ENCODE peak calls at places on chromosomes 4 and X, in seven cellular contexts. S, W, J, V, F, Q and Z are unnamed samples.

GRCh38 chr4:1002631-1003251 is 8.7 kb upstream of the FGFRL1 start:
- DNase-seq in S (no peak), V (no peak), Q (no peak), W (no peak), F (no peak), J (no peak), Z (no peak)

GRCh38 chrX:149860445-149860844 is 20.5 kb upstream of the MAGEA8 start:
- DNase-seq in W (no peak), F (no peak), V (no peak), Q (no peak), J (no peak), S (no peak), Z (no peak)

GRCh38 chr4:41428205-41428940 is 109.6 kb upstream of the LIMCH1 start:
- DNase-seq in W (peak; percentile 50), J (no peak), V (no peak), Q (no peak), S (no peak), F (no peak), Z (no peak)

GRCh38 chr4:156983366-156983765 is 11.8 kb upstream of the PDGFC start:
- DNase-seq in J (no peak), V (no peak), Q (no peak), F (no peak), S (no peak), W (peak; percentile 44), Z (no peak)

GRCh38 chrX:46354481-46354880 is 190.7 kb downstream of the ZNF674 start:
- DNase-seq in S (no peak), J (no peak), F (no peak), V (no peak), W (no peak), Q (no peak), Z (no peak)

GRCh38 chr4:26584725-26585124 is 841 bp downstream of the TBC1D19 start:
- DNase-seq in F (no peak), S (no peak), W (no peak), J (no peak), Q (no peak), V (no peak), Z (no peak)

GRCh38 chr4:109375778-109376414 is 57.7 kb upstream of the SEC24B start:
- DNase-seq in W (no peak), Q (no peak), V (no peak), J (no peak), F (no peak), S (no peak), Z (no peak)

GRCh38 chrX:103309860-103310591 is 764 bp downstream of the BEX2 start:
- DNase-seq in S (no peak), F (no peak), Q (no peak), J (no peak), W (no peak), V (no peak), Z (no peak)

GRCh38 chr4:104500452-104500851 is 5.8 kb upstream of the CXXC4 start:
- DNase-seq in V (no peak), Q (no peak), W (no peak), F (no peak), S (peak; percentile 16), J (no peak), Z (no peak)

GRCh38 chr4:118086334-118086733 is 52.0 kb downstream of the NDST3 start:
- DNase-seq in S (no peak), V (peak; percentile 39), Q (no peak), W (peak; percentile 88), J (no peak), F (no peak), Z (no peak)

GRCh38 chr4:20420916-20421315 is 169.2 kb downstream of the SLIT2 start:
- DNase-seq in S (no peak), W (no peak), V (no peak), F (no peak), Q (no peak), J (no peak), Z (no peak)

GRCh38 chr4:20422398-20422797 is 170.7 kb downstream of the SLIT2 start:
- DNase-seq in W (peak; percentile 78), J (peak; percentile 25), V (peak; percentile 66), Q (peak; percentile 21), S (peak; percentile 71), F (no peak), Z (no peak)

GRCh38 chr4:20421586-20421985 is 169.9 kb downstream of the SLIT2 start:
- DNase-seq in W (no peak), S (no peak), Q (no peak), F (no peak), J (no peak), V (no peak), Z (no peak)

GRCh38 chr4:20426028-20426427 is 174.3 kb downstream of the SLIT2 start:
- DNase-seq in S (no peak), F (no peak), J (no peak), V (no peak), W (no peak), Q (no peak), Z (no peak)

GRCh38 chr4:20423420-20423819 is 171.7 kb downstream of the SLIT2 start:
- DNase-seq in S (no peak), F (no peak), V (no peak), Q (no peak), J (no peak), W (no peak), Z (no peak)
- TF ChIP-seq CTCF in S (peak; percentile 30), F (no peak), V (no peak), Q (no peak), J (no peak), W (no peak), Z (no peak)

DNA sequence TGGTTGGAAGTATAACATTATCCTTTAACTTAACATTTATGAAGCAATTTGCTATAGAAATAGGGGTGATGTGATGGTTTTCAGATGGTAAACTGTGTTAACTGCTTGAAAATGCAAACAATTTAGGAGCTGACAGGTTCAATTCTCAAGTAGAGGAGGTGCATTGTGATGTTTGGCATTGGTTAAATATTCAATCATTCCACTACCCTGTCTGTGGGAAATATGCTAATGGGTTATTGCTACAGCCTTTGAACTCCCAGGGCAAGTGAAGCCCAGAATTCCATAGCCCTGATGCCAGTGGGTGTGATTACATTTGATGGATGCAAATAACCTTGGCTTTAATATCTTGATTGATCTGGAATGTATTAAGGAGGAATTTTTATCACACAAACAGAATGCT is 243.5 kb upstream of the GK2 start:
- DNase-seq in J (peak; percentile 1), W (peak; percentile 75), F (no peak), V (no peak), S (no peak), Q (no peak), Z (no peak)
- H3K4me3 ChIP-seq in J (no peak overlapping the region), W (no peak overlapping the region), F (no peak overlapping the region), V (no peak overlapping the region), S (no peak overlapping the region), Q (no peak overlapping the region), Z (no peak overlapping the region)

DNA sequence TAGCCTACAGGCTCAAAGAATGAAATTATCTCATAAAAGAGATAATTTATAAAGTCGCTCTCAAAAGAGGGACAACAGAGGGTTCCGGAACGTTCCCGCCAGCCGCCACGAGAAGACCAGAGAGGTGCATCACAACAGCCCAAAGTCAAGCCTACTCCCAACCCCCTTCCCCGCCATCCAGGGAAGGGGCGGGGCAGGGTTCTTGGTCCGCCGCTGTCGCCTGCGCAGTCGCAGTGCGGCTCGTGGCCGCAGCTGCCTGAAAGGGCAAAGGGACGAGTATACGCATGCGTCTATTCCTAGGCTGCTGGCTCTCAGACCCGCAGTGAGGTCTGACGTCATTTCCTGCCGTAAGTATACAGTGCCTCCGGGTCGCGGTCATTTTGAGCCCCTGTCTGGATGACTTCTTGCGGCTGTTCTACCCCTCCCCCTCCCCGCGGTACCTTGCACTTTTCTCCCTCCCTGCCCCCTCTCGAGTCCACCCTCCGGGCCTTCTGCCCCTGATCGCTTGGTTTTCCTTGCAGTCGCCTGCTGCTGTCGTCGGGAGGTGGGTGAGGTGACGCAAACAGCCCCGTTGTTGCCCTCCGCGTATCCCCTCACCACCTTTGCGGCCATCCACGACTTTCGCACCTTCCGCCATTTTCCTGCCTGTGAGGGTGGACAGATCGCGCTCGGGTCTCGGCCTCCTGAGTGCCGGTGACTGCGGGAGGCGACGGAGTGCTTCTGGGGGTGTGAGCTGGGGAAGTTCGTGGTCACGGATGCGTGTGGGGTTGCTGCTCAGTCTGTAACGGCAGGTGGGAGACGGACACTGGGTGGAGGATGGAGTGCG is at the start of gene OCIAD1:
- DNase-seq in W (peak; percentile 99), F (peak; percentile 98), Q (peak; percentile 95), V (peak; percentile 100), S (peak; percentile 99), J (peak; percentile 93), Z (peak; percentile 93)
- TF ChIP-seq POLR2A in W (peak; percentile 81), F (peak; percentile 43), Q (peak; percentile 37), V (peak; percentile 66), S (no peak), J (peak; percentile 55), Z (peak; percentile 61)

DNA sequence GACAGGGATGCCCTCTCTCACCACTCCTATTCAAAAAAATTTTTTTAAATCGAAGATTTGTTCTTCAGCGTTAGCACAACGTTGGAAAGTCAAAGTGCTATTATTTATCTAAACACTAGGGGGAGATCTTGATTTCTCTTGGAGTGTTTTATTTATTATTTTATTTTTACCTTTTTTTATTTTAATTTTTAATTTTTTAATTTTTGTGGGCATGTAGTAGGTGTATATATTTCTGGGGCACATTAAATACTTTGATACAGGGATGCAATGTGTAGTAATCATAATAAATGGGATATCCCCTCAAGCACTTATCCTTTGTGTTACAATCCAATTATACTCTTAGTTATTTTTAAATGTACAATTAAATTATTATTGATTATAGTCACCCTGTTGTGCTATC is 37.4 kb upstream of the SLC10A4 start:
- DNase-seq in F (no peak), V (no peak), S (no peak), Q (no peak), J (no peak), W (peak; percentile 13), Z (no peak)
- TF ChIP-seq CTCF in F (peak; percentile 49), V (peak; percentile 23), S (no peak), Q (peak; percentile 36), J (no peak), W (peak; percentile 18), Z (no peak)

GRCh38 chrX:53093177-53093655 is 726 bp upstream of the KANTR start:
- DNase-seq in J (peak; percentile 58), W (peak; percentile 79), V (peak; percentile 73), S (peak; percentile 84), Q (peak; percentile 79), F (peak; percentile 91), Z (no peak)
- H3K4me3 ChIP-seq in J (peak overlapping the region; percentile 52), W (peak overlapping the region; percentile 70), V (peak overlapping the region; percentile 62), S (peak overlapping the region; percentile 63), Q (peak overlapping the region; percentile 61), F (peak overlapping the region; percentile 69), Z (peak overlapping the region; percentile 73)